ENCODE peak calls at places on chromosomes 11 and 22, in eight cellular contexts. One of them, this sample, is unnamed.

GRCh38 chr22:22378446-22379415 is 129.8 kb downstream of the ZNF280B start:
- DNase-seq in NCI-H524 treated with DMSO at 0.1 percent for 48 hours: no peak
- DNase-seq in KBM-7: no peak
- DNase-seq in AG09309: no peak
- DNase-seq in H4: no peak
- DNase-seq in kidney glomerular epithelial cell: no peak
- DNase-seq in HuH-7.5: no peak
- DNase-seq in NCI-H1092 treated with DMSO at 0.1 percent for 48 hours: no peak
- DNase-seq in this sample: no peak

GRCh38 chr11:44016129-44016528 is 31.7 kb upstream of the ACCSL start:
- DNase-seq in NCI-H1092 treated with DMSO at 0.1 percent for 48 hours: no peak
- DNase-seq in AG09309: no peak
- DNase-seq in kidney glomerular epithelial cell: no peak
- DNase-seq in HuH-7.5: no peak
- DNase-seq in NCI-H524 treated with DMSO at 0.1 percent for 48 hours: no peak
- DNase-seq in KBM-7: no peak
- DNase-seq in H4: peak; percentile 53
- DNase-seq in this sample: peak; percentile 61

GRCh38 chr22:40524392-40525249 is 111.9 kb downstream of the MRTFA start:
- DNase-seq in H4: no peak
- DNase-seq in HuH-7.5: no peak
- DNase-seq in KBM-7: peak; percentile 58
- DNase-seq in AG09309: no peak
- DNase-seq in NCI-H524 treated with DMSO at 0.1 percent for 48 hours: no peak
- DNase-seq in kidney glomerular epithelial cell: no peak
- DNase-seq in NCI-H1092 treated with DMSO at 0.1 percent for 48 hours: no peak
- DNase-seq in this sample: no peak

GRCh38 chr11:1388763-1389102 is 1.0 kb upstream of the BRSK2 start:
- DNase-seq in AG09309: no peak
- DNase-seq in NCI-H1092 treated with DMSO at 0.1 percent for 48 hours: peak; percentile 15
- DNase-seq in H4: no peak
- DNase-seq in KBM-7: no peak
- DNase-seq in NCI-H524 treated with DMSO at 0.1 percent for 48 hours: no peak
- DNase-seq in kidney glomerular epithelial cell: no peak
- DNase-seq in HuH-7.5: no peak
- DNase-seq in this sample: no peak

GRCh38 chr11:102577182-102577581 is 46.6 kb upstream of the MMP7 start:
- DNase-seq in NCI-H524 treated with DMSO at 0.1 percent for 48 hours: no peak
- DNase-seq in NCI-H1092 treated with DMSO at 0.1 percent for 48 hours: no peak
- DNase-seq in AG09309: peak; percentile 16
- DNase-seq in KBM-7: peak; percentile 45
- DNase-seq in kidney glomerular epithelial cell: no peak
- DNase-seq in H4: no peak
- DNase-seq in HuH-7.5: no peak
- DNase-seq in this sample: no peak

GRCh38 chr22:49344196-49344595 is 483.5 kb downstream of the BRD1 start:
- DNase-seq in HuH-7.5: no peak
- DNase-seq in kidney glomerular epithelial cell: no peak
- DNase-seq in NCI-H1092 treated with DMSO at 0.1 percent for 48 hours: no peak
- DNase-seq in NCI-H524 treated with DMSO at 0.1 percent for 48 hours: no peak
- DNase-seq in H4: no peak
- DNase-seq in AG09309: no peak
- DNase-seq in KBM-7: no peak
- DNase-seq in this sample: no peak

GRCh38 chr22:20561882-20562281 is 54.5 kb downstream of the MED15 start:
- DNase-seq in NCI-H524 treated with DMSO at 0.1 percent for 48 hours: no peak
- DNase-seq in kidney glomerular epithelial cell: no peak
- DNase-seq in AG09309: no peak
- DNase-seq in H4: no peak
- DNase-seq in NCI-H1092 treated with DMSO at 0.1 percent for 48 hours: no peak
- DNase-seq in KBM-7: no peak
- DNase-seq in HuH-7.5: no peak
- DNase-seq in this sample: peak; percentile 3

GRCh38 chr22:39153220-39153860 is 860 bp upstream of the CBX7 start:
- DNase-seq in NCI-H524 treated with DMSO at 0.1 percent for 48 hours: no peak
- DNase-seq in HuH-7.5: no peak
- DNase-seq in kidney glomerular epithelial cell: no peak
- DNase-seq in AG09309: no peak
- DNase-seq in NCI-H1092 treated with DMSO at 0.1 percent for 48 hours: no peak
- DNase-seq in H4: no peak
- DNase-seq in KBM-7: no peak
- DNase-seq in this sample: no peak

GRCh38 chr11:2541881-2542361 is 97.1 kb downstream of the KCNQ1 start:
- DNase-seq in AG09309: no peak
- DNase-seq in H4: no peak
- DNase-seq in kidney glomerular epithelial cell: no peak
- DNase-seq in HuH-7.5: no peak
- DNase-seq in NCI-H524 treated with DMSO at 0.1 percent for 48 hours: no peak
- DNase-seq in KBM-7: no peak
- DNase-seq in NCI-H1092 treated with DMSO at 0.1 percent for 48 hours: no peak
- DNase-seq in this sample: no peak

GRCh38 chr11:47923667-47924066 is 56.7 kb upstream of the PTPRJ start:
- DNase-seq in HuH-7.5: no peak
- DNase-seq in AG09309: no peak
- DNase-seq in NCI-H1092 treated with DMSO at 0.1 percent for 48 hours: peak; percentile 39
- DNase-seq in kidney glomerular epithelial cell: no peak
- DNase-seq in KBM-7: no peak
- DNase-seq in H4: no peak
- DNase-seq in NCI-H524 treated with DMSO at 0.1 percent for 48 hours: no peak
- DNase-seq in this sample: no peak

GRCh38 chr11:47057374-47057773 is 119.3 kb downstream of the ARFGAP2 start:
- DNase-seq in KBM-7: no peak
- DNase-seq in H4: no peak
- DNase-seq in NCI-H524 treated with DMSO at 0.1 percent for 48 hours: no peak
- DNase-seq in HuH-7.5: no peak
- DNase-seq in kidney glomerular epithelial cell: no peak
- DNase-seq in AG09309: no peak
- DNase-seq in NCI-H1092 treated with DMSO at 0.1 percent for 48 hours: no peak
- DNase-seq in this sample: no peak

GRCh38 chr22:36828815-36829214 is 12.0 kb upstream of the PVALB start:
- DNase-seq in NCI-H524 treated with DMSO at 0.1 percent for 48 hours: no peak
- DNase-seq in H4: no peak
- DNase-seq in AG09309: no peak
- DNase-seq in HuH-7.5: no peak
- DNase-seq in kidney glomerular epithelial cell: no peak
- DNase-seq in KBM-7: no peak
- DNase-seq in NCI-H1092 treated with DMSO at 0.1 percent for 48 hours: no peak
- DNase-seq in this sample: no peak

GRCh38 chr11:68581439-68581838 is 102.9 kb upstream of the GAL start:
- DNase-seq in AG09309: no peak
- DNase-seq in H4: no peak
- DNase-seq in NCI-H1092 treated with DMSO at 0.1 percent for 48 hours: peak; percentile 19
- DNase-seq in HuH-7.5: no peak
- DNase-seq in kidney glomerular epithelial cell: no peak
- DNase-seq in NCI-H524 treated with DMSO at 0.1 percent for 48 hours: peak; percentile 1
- DNase-seq in KBM-7: no peak
- DNase-seq in this sample: no peak

This sample was measured in ovary.